ENCODE peak calls at places on chromosomes 7 and 10, in seven cellular contexts. One of them, this sample, is unnamed. For H3K4me1 and H3K9me3, the result is how much of the 10 kb centered on the place peaks cover.

GRCh38 chr7:105871142-105871541 is 5.3 kb downstream of the ATXN7L1 start:
- DNase-seq in gastrocnemius medialis: no peak
- DNase-seq in CD8-positive, alpha-beta memory T cell: no peak
- DNase-seq in endodermal cell: no peak
- DNase-seq in iPS DF 6.9: no peak
- DNase-seq in upper lobe of right lung: no peak
- DNase-seq in transverse colon: no peak
- DNase-seq in this sample: no peak

GRCh38 chr7:140238778-140239652 is 62.2 kb upstream of the KDM7A start:
- DNase-seq in gastrocnemius medialis: no peak
- DNase-seq in CD8-positive, alpha-beta memory T cell: no peak
- DNase-seq in endodermal cell: peak
- DNase-seq in iPS DF 6.9: no peak
- DNase-seq in upper lobe of right lung: no peak
- DNase-seq in transverse colon: peak
- DNase-seq in this sample: no peak

GRCh38 chr10:52312999-52313349 is 1.1 kb upstream of the DKK1 start:
- DNase-seq in gastrocnemius medialis: no peak
- DNase-seq in CD8-positive, alpha-beta memory T cell: no peak
- DNase-seq in endodermal cell: no peak
- DNase-seq in iPS DF 6.9: no peak
- DNase-seq in upper lobe of right lung: no peak
- DNase-seq in transverse colon: no peak
- DNase-seq in this sample: no peak

GRCh38 chr7:129607471-129608120 is 3.9 kb upstream of the NRF1 start:
- DNase-seq in gastrocnemius medialis: no peak
- DNase-seq in CD8-positive, alpha-beta memory T cell: peak
- DNase-seq in endodermal cell: peak
- DNase-seq in iPS DF 6.9: peak
- DNase-seq in upper lobe of right lung: no peak
- DNase-seq in transverse colon: peak
- DNase-seq in this sample: no peak

GRCh38 chr7:73895626-73896025 is 34.7 kb downstream of the TMEM270 start:
- DNase-seq in gastrocnemius medialis: no peak
- DNase-seq in CD8-positive, alpha-beta memory T cell: no peak
- DNase-seq in endodermal cell: no peak
- DNase-seq in iPS DF 6.9: no peak
- DNase-seq in upper lobe of right lung: no peak
- DNase-seq in transverse colon: no peak
- DNase-seq in this sample: no peak

GRCh38 chr10:62005281-62005680 is 103.8 kb downstream of the ARID5B start:
- DNase-seq in gastrocnemius medialis: no peak
- DNase-seq in CD8-positive, alpha-beta memory T cell: no peak
- DNase-seq in endodermal cell: no peak
- DNase-seq in iPS DF 6.9: no peak
- DNase-seq in upper lobe of right lung: no peak
- DNase-seq in transverse colon: no peak
- DNase-seq in this sample: no peak

GRCh38 chr7:116863168-116863670 is 832 bp downstream of the CAPZA2 start:
- DNase-seq in gastrocnemius medialis: peak
- DNase-seq in CD8-positive, alpha-beta memory T cell: peak
- DNase-seq in endodermal cell: peak
- DNase-seq in iPS DF 6.9: no peak
- DNase-seq in upper lobe of right lung: peak
- DNase-seq in transverse colon: peak
- DNase-seq in this sample: peak

GRCh38 chr7:99579956-99580777 is 17.9 kb upstream of the TMEM225B start:
- DNase-seq in gastrocnemius medialis: no peak
- DNase-seq in CD8-positive, alpha-beta memory T cell: peak
- DNase-seq in endodermal cell: peak
- DNase-seq in iPS DF 6.9: peak
- DNase-seq in upper lobe of right lung: peak
- DNase-seq in transverse colon: peak
- DNase-seq in this sample: peak

GRCh38 chr10:101297901-101298451 is 56.0 kb upstream of the BTRC start:
- DNase-seq in gastrocnemius medialis: peak
- DNase-seq in CD8-positive, alpha-beta memory T cell: peak
- DNase-seq in endodermal cell: peak
- DNase-seq in iPS DF 6.9: peak
- DNase-seq in upper lobe of right lung: peak
- DNase-seq in transverse colon: peak
- DNase-seq in this sample: peak

GRCh38 chr7:68429376-68430117 is 1168.7 kb upstream of the AUTS2 start:
- DNase-seq in gastrocnemius medialis: no peak
- DNase-seq in CD8-positive, alpha-beta memory T cell: no peak
- DNase-seq in endodermal cell: no peak
- DNase-seq in iPS DF 6.9: no peak
- DNase-seq in upper lobe of right lung: no peak
- DNase-seq in transverse colon: no peak
- DNase-seq in this sample: no peak

GRCh38 chr7:23471090-23471859 is 984 bp upstream of the IGF2BP3 start:
- DNase-seq in gastrocnemius medialis: no peak
- DNase-seq in CD8-positive, alpha-beta memory T cell: peak
- DNase-seq in endodermal cell: peak
- DNase-seq in iPS DF 6.9: peak
- DNase-seq in upper lobe of right lung: no peak
- DNase-seq in transverse colon: peak
- DNase-seq in this sample: no peak

GRCh38 chr7:151817981-151818673 is 58.8 kb downstream of the PRKAG2 start:
- DNase-seq in gastrocnemius medialis: no peak
- DNase-seq in CD8-positive, alpha-beta memory T cell: no peak
- DNase-seq in endodermal cell: no peak
- DNase-seq in iPS DF 6.9: no peak
- DNase-seq in upper lobe of right lung: peak
- DNase-seq in transverse colon: no peak
- DNase-seq in this sample: no peak

GRCh38 chr7:112272921-112273561 is 66.5 kb downstream of the ZNF277 start:
- DNase-seq in gastrocnemius medialis: no peak
- DNase-seq in CD8-positive, alpha-beta memory T cell: no peak
- DNase-seq in endodermal cell: no peak
- DNase-seq in iPS DF 6.9: no peak
- DNase-seq in upper lobe of right lung: peak
- DNase-seq in transverse colon: peak
- DNase-seq in this sample: no peak

GRCh38 chr7:80659120-80660055 is 20.9 kb downstream of the CD36 start:
- DNase-seq in gastrocnemius medialis: no peak
- DNase-seq in CD8-positive, alpha-beta memory T cell: peak
- DNase-seq in endodermal cell: no peak
- DNase-seq in iPS DF 6.9: no peak
- DNase-seq in upper lobe of right lung: no peak
- DNase-seq in transverse colon: no peak
- DNase-seq in this sample: no peak

GRCh38 chr10:17784701-17785100 is 24.4 kb upstream of the MRC1 start:
- DNase-seq in gastrocnemius medialis: no peak
- DNase-seq in CD8-positive, alpha-beta memory T cell: no peak
- DNase-seq in endodermal cell: no peak
- DNase-seq in iPS DF 6.9: no peak
- DNase-seq in upper lobe of right lung: no peak
- DNase-seq in transverse colon: no peak
- DNase-seq in this sample: no peak

GRCh38 chr10:92290076-92290836 is 622 bp downstream of the CPEB3 start:
- DNase-seq in gastrocnemius medialis: peak
- DNase-seq in CD8-positive, alpha-beta memory T cell: no peak
- DNase-seq in endodermal cell: no peak
- DNase-seq in iPS DF 6.9: no peak
- DNase-seq in upper lobe of right lung: peak
- DNase-seq in transverse colon: peak
- DNase-seq in this sample: peak

GRCh38 chr10:43230101-43230908 is 36.6 kb downstream of the RASGEF1A start:
- DNase-seq in gastrocnemius medialis: no peak
- DNase-seq in CD8-positive, alpha-beta memory T cell: no peak
- DNase-seq in endodermal cell: peak
- DNase-seq in iPS DF 6.9: no peak
- DNase-seq in upper lobe of right lung: peak
- DNase-seq in transverse colon: peak
- DNase-seq in this sample: peak

GRCh38 chr7:1537631-1538412 is 7.3 kb downstream of the MAFK start:
- DNase-seq in gastrocnemius medialis: peak
- DNase-seq in CD8-positive, alpha-beta memory T cell: no peak
- DNase-seq in endodermal cell: peak
- DNase-seq in iPS DF 6.9: no peak
- DNase-seq in upper lobe of right lung: peak
- DNase-seq in transverse colon: peak
- DNase-seq in this sample: peak

GRCh38 chr7:100674441-100675407 is 1.2 kb downstream of the GNB2 start:
- DNase-seq in gastrocnemius medialis: no peak
- DNase-seq in CD8-positive, alpha-beta memory T cell: peak
- DNase-seq in endodermal cell: peak
- DNase-seq in iPS DF 6.9: no peak
- DNase-seq in upper lobe of right lung: peak
- DNase-seq in transverse colon: peak
- DNase-seq in this sample: peak
- H3K4me1 ChIP-seq in gastrocnemius medialis: under half
- H3K4me1 ChIP-seq in CD8-positive, alpha-beta memory T cell: under half
- H3K4me1 ChIP-seq in endodermal cell: under half
- H3K4me1 ChIP-seq in iPS DF 6.9: under half
- H3K4me1 ChIP-seq in upper lobe of right lung: under half
- H3K4me1 ChIP-seq in transverse colon: under half
- H3K4me1 ChIP-seq in this sample: half or more

GRCh38 chr10:44965651-44966097 is 6.1 kb downstream of the RASSF4 start:
- DNase-seq in gastrocnemius medialis: peak
- DNase-seq in CD8-positive, alpha-beta memory T cell: no peak
- DNase-seq in endodermal cell: peak
- DNase-seq in iPS DF 6.9: no peak
- DNase-seq in upper lobe of right lung: no peak
- DNase-seq in transverse colon: no peak
- DNase-seq in this sample: no peak

GRCh38 chr10:44965104-44965503 is 5.5 kb downstream of the RASSF4 start:
- DNase-seq in gastrocnemius medialis: no peak
- DNase-seq in CD8-positive, alpha-beta memory T cell: no peak
- DNase-seq in endodermal cell: peak
- DNase-seq in iPS DF 6.9: no peak
- DNase-seq in upper lobe of right lung: no peak
- DNase-seq in transverse colon: no peak
- DNase-seq in this sample: no peak

GRCh38 chr10:44961931-44962750 is 2.5 kb downstream of the RASSF4 start:
- DNase-seq in gastrocnemius medialis: no peak
- DNase-seq in CD8-positive, alpha-beta memory T cell: no peak
- DNase-seq in endodermal cell: peak
- DNase-seq in iPS DF 6.9: no peak
- DNase-seq in upper lobe of right lung: no peak
- DNase-seq in transverse colon: no peak
- DNase-seq in this sample: no peak

GRCh38 chr10:44962870-44963738 is 3.5 kb downstream of the RASSF4 start:
- DNase-seq in gastrocnemius medialis: peak
- DNase-seq in CD8-positive, alpha-beta memory T cell: no peak
- DNase-seq in endodermal cell: peak
- DNase-seq in iPS DF 6.9: no peak
- DNase-seq in upper lobe of right lung: no peak
- DNase-seq in transverse colon: peak
- DNase-seq in this sample: no peak

GRCh38 chr10:44963772-44964633 is 4.4 kb downstream of the RASSF4 start:
- DNase-seq in gastrocnemius medialis: peak
- DNase-seq in CD8-positive, alpha-beta memory T cell: no peak
- DNase-seq in endodermal cell: no peak
- DNase-seq in iPS DF 6.9: no peak
- DNase-seq in upper lobe of right lung: peak
- DNase-seq in transverse colon: no peak
- DNase-seq in this sample: peak
- H3K4me3 ChIP-seq in gastrocnemius medialis: peak
- H3K4me3 ChIP-seq in CD8-positive, alpha-beta memory T cell: no peak
- H3K4me3 ChIP-seq in endodermal cell: no peak
- H3K4me3 ChIP-seq in iPS DF 6.9: no peak
- H3K4me3 ChIP-seq in upper lobe of right lung: peak
- H3K4me3 ChIP-seq in transverse colon: no peak
- H3K4me3 ChIP-seq in this sample: peak

GRCh38 chr7:57381581-57381980 is 68.4 kb upstream of the ZNF716 start:
- DNase-seq in gastrocnemius medialis: no peak
- DNase-seq in CD8-positive, alpha-beta memory T cell: no peak
- DNase-seq in endodermal cell: no peak
- DNase-seq in iPS DF 6.9: no peak
- DNase-seq in upper lobe of right lung: no peak
- DNase-seq in transverse colon: no peak
- DNase-seq in this sample: no peak

GRCh38 chr7:57384380-57384779 is 65.6 kb upstream of the ZNF716 start:
- DNase-seq in gastrocnemius medialis: no peak
- DNase-seq in CD8-positive, alpha-beta memory T cell: no peak
- DNase-seq in endodermal cell: no peak
- DNase-seq in iPS DF 6.9: no peak
- DNase-seq in upper lobe of right lung: no peak
- DNase-seq in transverse colon: no peak
- DNase-seq in this sample: no peak

GRCh38 chr7:57388761-57389160 is 61.2 kb upstream of the ZNF716 start:
- DNase-seq in gastrocnemius medialis: no peak
- DNase-seq in CD8-positive, alpha-beta memory T cell: no peak
- DNase-seq in endodermal cell: no peak
- DNase-seq in iPS DF 6.9: no peak
- DNase-seq in upper lobe of right lung: no peak
- DNase-seq in transverse colon: no peak
- DNase-seq in this sample: no peak

GRCh38 chr7:57385668-57386067 is 64.3 kb upstream of the ZNF716 start:
- DNase-seq in gastrocnemius medialis: no peak
- DNase-seq in CD8-positive, alpha-beta memory T cell: no peak
- DNase-seq in endodermal cell: no peak
- DNase-seq in iPS DF 6.9: no peak
- DNase-seq in upper lobe of right lung: no peak
- DNase-seq in transverse colon: no peak
- DNase-seq in this sample: no peak
- H3K9me3 ChIP-seq in gastrocnemius medialis: under half
- H3K9me3 ChIP-seq in CD8-positive, alpha-beta memory T cell: under half
- H3K9me3 ChIP-seq in endodermal cell: half or more
- H3K9me3 ChIP-seq in iPS DF 6.9: under half
- H3K9me3 ChIP-seq in upper lobe of right lung: under half
- H3K9me3 ChIP-seq in transverse colon: under half
- H3K9me3 ChIP-seq in this sample: under half

GRCh38 chr10:32952541-32953276 is 5.3 kb downstream of the ITGB1 start:
- DNase-seq in gastrocnemius medialis: no peak
- DNase-seq in CD8-positive, alpha-beta memory T cell: no peak
- DNase-seq in endodermal cell: no peak
- DNase-seq in iPS DF 6.9: no peak
- DNase-seq in upper lobe of right lung: no peak
- DNase-seq in transverse colon: no peak
- DNase-seq in this sample: no peak

GRCh38 chr10:32952094-32952493 is 5.9 kb downstream of the ITGB1 start:
- DNase-seq in gastrocnemius medialis: no peak
- DNase-seq in CD8-positive, alpha-beta memory T cell: no peak
- DNase-seq in endodermal cell: no peak
- DNase-seq in iPS DF 6.9: no peak
- DNase-seq in upper lobe of right lung: no peak
- DNase-seq in transverse colon: no peak
- DNase-seq in this sample: no peak

GRCh38 chr10:32950457-32951109 is 7.4 kb downstream of the ITGB1 start:
- DNase-seq in gastrocnemius medialis: no peak
- DNase-seq in CD8-positive, alpha-beta memory T cell: no peak
- DNase-seq in endodermal cell: no peak
- DNase-seq in iPS DF 6.9: no peak
- DNase-seq in upper lobe of right lung: no peak
- DNase-seq in transverse colon: no peak
- DNase-seq in this sample: no peak

GRCh38 chr10:32949221-32949678 is 8.8 kb downstream of the ITGB1 start:
- DNase-seq in gastrocnemius medialis: no peak
- DNase-seq in CD8-positive, alpha-beta memory T cell: no peak
- DNase-seq in endodermal cell: no peak
- DNase-seq in iPS DF 6.9: no peak
- DNase-seq in upper lobe of right lung: no peak
- DNase-seq in transverse colon: no peak
- DNase-seq in this sample: no peak

DNA sequence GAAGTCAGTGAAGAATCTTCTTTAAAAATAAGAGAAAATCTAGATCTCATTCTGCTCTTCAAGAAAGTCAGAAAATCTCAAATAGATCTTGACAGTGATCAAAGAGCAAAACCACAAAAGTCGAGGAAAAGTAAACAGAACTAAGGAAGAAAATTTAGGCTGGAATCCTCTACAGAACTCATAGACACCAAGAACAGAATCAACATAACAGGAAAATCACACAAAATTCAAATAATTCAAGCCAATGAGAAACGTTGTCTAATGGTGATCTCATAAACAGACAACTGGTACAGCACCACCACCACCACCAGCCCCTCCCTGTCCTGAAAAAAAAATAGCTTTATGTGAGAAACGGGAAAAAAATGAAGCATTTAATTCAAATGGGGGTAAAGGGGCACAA is 6.9 kb downstream of the ITGB1 start:
- DNase-seq in gastrocnemius medialis: no peak
- DNase-seq in CD8-positive, alpha-beta memory T cell: no peak
- DNase-seq in endodermal cell: no peak
- DNase-seq in iPS DF 6.9: no peak
- DNase-seq in upper lobe of right lung: no peak
- DNase-seq in transverse colon: no peak
- DNase-seq in this sample: no peak
- H3K4me1 ChIP-seq in gastrocnemius medialis: half or more
- H3K4me1 ChIP-seq in CD8-positive, alpha-beta memory T cell: half or more
- H3K4me1 ChIP-seq in endodermal cell: under half
- H3K4me1 ChIP-seq in iPS DF 6.9: under half
- H3K4me1 ChIP-seq in upper lobe of right lung: half or more
- H3K4me1 ChIP-seq in transverse colon: half or more
- H3K4me1 ChIP-seq in this sample: half or more

This sample was measured in left ventricle myocardium inferior.